ENCODE peak calls at places on chromosomes 3 and 15, in six cellular contexts. T, D, F, R, W and Y are unnamed samples.

GRCh38 chr3:14057701-14058100 is 67.0 kb downstream of the CHCHD4 start:
- DNase-seq in T (no peak), W (no peak), D (no peak), F (no peak), R (no peak), Y (no peak)

GRCh38 chr15:26098801-26099200 is 235.7 kb upstream of the ATP10A start:
- DNase-seq in R (no peak), W (no peak), T (no peak), D (no peak), F (no peak), Y (no peak)

GRCh38 chr3:192827208-192827607 is 90.4 kb downstream of the MB21D2 start:
- DNase-seq in T (no peak), F (no peak), W (no peak), R (no peak), D (peak; percentile 47), Y (no peak)

GRCh38 chr3:140736863-140737460 is 59.1 kb downstream of the TRIM42 start:
- DNase-seq in T (no peak), R (peak; percentile 9), W (peak; percentile 37), D (peak; percentile 66), F (peak; percentile 33), Y (peak; percentile 11)

GRCh38 chr15:39852237-39852636 is 67.8 kb downstream of the GPR176 start:
- DNase-seq in T (no peak), R (no peak), D (peak; percentile 81), W (no peak), F (no peak), Y (no peak)

GRCh38 chr15:75727851-75728715 is 15.4 kb upstream of the CSPG4 start:
- DNase-seq in R (peak; percentile 61), T (no peak), D (peak; percentile 70), W (peak; percentile 50), F (peak; percentile 71), Y (no peak)

GRCh38 chr3:64191822-64192221 is 33.4 kb downstream of the PRICKLE2 start:
- DNase-seq in F (no peak), R (no peak), W (no peak), D (no peak), T (no peak), Y (no peak)

GRCh38 chr15:64288577-64288976 is 67.4 kb downstream of the CSNK1G1 start:
- DNase-seq in W (no peak), F (no peak), T (no peak), R (no peak), D (peak; percentile 51), Y (no peak)

GRCh38 chr3:194133661-194134230 is 2.2 kb upstream of the HES1 start:
- DNase-seq in T (no peak), D (peak; percentile 33), W (peak; percentile 30), R (no peak), F (peak; percentile 61), Y (no peak)

GRCh38 chr15:98150084-98150483 is 189.6 kb downstream of the ARRDC4 start:
- DNase-seq in T (no peak), F (no peak), R (no peak), D (no peak), W (no peak), Y (no peak)

GRCh38 chr15:29533667-29534066 is 264.0 kb upstream of the NSMCE3 start:
- DNase-seq in F (no peak), T (no peak), R (no peak), W (no peak), D (no peak), Y (no peak)

GRCh38 chr15:31574761-31575160 is 248.1 kb downstream of the KLF13 start:
- DNase-seq in R (no peak), D (no peak), F (no peak), T (no peak), W (no peak), Y (no peak)

GRCh38 chr3:172101107-172101506 is 61.7 kb downstream of the FNDC3B start:
- DNase-seq in T (no peak), D (no peak), W (no peak), F (no peak), R (no peak), Y (no peak)

GRCh38 chr3:17872457-17872856 is 130.0 kb upstream of the TBC1D5 start:
- DNase-seq in W (no peak), D (no peak), T (no peak), R (no peak), F (no peak), Y (no peak)

GRCh38 chr3:157530637-157531300 is 27.6 kb upstream of the VEPH1 start:
- DNase-seq in R (no peak), D (peak; percentile 32), T (no peak), F (no peak), W (no peak), Y (no peak)

GRCh38 chr3:47712398-47712797 is 69.3 kb downstream of the SMARCC1 start:
- DNase-seq in D (no peak), F (no peak), W (no peak), T (no peak), R (no peak), Y (no peak)

GRCh38 chr3:72334681-72335457 is 513.4 kb downstream of the SHQ1 start:
- DNase-seq in T (no peak), W (no peak), R (peak; percentile 86), F (no peak), D (no peak), Y (no peak)

GRCh38 chr3:172150268-172150667 is 110.9 kb downstream of the FNDC3B start:
- DNase-seq in R (no peak), F (no peak), D (no peak), W (no peak), T (no peak), Y (no peak)

GRCh38 chr3:53192608-53193007 is 31.6 kb downstream of the PRKCD start:
- DNase-seq in F (no peak), D (no peak), W (peak; percentile 81), T (peak; percentile 37), R (no peak), Y (peak; percentile 86)

GRCh38 chr3:5426094-5426883 is 238.8 kb downstream of the EDEM1 start:
- DNase-seq in T (peak; percentile 37), D (no peak), F (peak; percentile 87), W (peak; percentile 65), R (peak; percentile 42), Y (peak; percentile 59)

GRCh38 chr3:87233805-87234204 is 6.7 kb downstream of the CHMP2B start:
- DNase-seq in W (no peak), T (no peak), D (no peak), R (no peak), F (no peak), Y (no peak)

GRCh38 chr3:195249057-195249770 is 21.7 kb downstream of the XXYLT1 start:
- DNase-seq in F (no peak), T (no peak), R (no peak), W (no peak), D (no peak), Y (no peak)

GRCh38 chr3:156174229-156174847 is 54.0 kb downstream of the KCNAB1 start:
- DNase-seq in D (peak; percentile 71), T (no peak), W (no peak), R (no peak), F (no peak), Y (no peak)

GRCh38 chr3:165748094-165748493 is 89.1 kb downstream of the BCHE start:
- DNase-seq in T (no peak), R (no peak), F (no peak), D (no peak), W (no peak), Y (no peak)

GRCh38 chr3:69997486-69998307 is 1.8 kb upstream of the SAMMSON start:
- DNase-seq in F (no peak), T (no peak), R (no peak), W (no peak), D (peak; percentile 12), Y (no peak)

GRCh38 chr3:70000028-70000410 is 486 bp downstream of the SAMMSON start:
- DNase-seq in F (no peak), D (no peak), T (no peak), W (no peak), R (no peak), Y (no peak)

GRCh38 chr3:70000563-70001081 is 1.1 kb downstream of the SAMMSON start:
- DNase-seq in T (no peak), R (no peak), W (no peak), D (peak; percentile 23), F (no peak), Y (no peak)

GRCh38 chr3:69998759-69999158 is 774 bp upstream of the SAMMSON start:
- DNase-seq in R (no peak), T (no peak), D (no peak), W (no peak), F (peak; percentile 33), Y (no peak)

DNA sequence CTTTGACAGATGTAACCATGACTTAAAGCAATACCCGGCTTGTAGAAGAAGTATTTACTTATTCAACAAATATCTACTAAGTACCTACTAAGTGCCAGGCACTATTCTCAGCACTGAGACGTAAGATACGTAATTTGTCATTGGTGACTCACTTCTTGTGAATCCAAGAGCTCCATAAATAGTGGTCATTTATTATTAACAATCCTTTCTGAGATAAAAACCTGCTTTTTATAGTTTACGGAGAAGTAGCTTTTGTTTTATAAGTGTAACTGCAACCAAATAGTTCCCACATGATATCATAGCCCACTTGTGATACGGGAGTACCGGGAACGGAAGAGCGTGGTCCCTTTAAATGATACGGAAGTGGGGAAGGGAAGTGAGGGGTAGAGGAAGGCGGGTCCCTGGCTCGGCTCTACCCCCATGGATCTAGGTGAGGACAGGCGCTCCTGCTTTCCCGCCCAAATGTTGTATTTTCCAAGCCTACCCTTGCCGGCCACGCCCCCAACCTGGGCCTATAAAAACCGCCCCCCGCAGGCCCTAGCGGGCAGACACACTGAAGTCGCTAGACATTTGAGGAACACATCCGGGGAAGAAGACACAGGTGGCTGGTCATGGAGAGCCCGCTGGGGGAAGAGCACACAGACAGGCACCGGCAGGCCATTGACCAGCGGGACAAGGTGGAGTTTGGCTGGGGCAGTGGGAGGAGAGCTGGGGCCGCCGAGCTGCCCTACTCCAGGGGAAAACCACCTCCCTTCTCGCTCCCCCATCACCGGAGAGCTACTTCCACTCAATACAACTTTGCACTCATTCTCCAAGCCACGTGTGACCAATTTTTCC is at the start of gene SAMMSON:
- DNase-seq in W (no peak), D (peak; percentile 22), T (no peak), F (no peak), R (no peak), Y (no peak)
- H3K4me3 ChIP-seq in W (peak within 1 kb of the TSS; percentile 1), D (peak within 1 kb of the TSS; percentile 27), T (peak within 1 kb of the TSS; percentile 30), F (peak within 1 kb of the TSS; percentile 15), R (peak within 1 kb of the TSS; percentile 1), Y (no peak within 1 kb of the TSS)

DNA sequence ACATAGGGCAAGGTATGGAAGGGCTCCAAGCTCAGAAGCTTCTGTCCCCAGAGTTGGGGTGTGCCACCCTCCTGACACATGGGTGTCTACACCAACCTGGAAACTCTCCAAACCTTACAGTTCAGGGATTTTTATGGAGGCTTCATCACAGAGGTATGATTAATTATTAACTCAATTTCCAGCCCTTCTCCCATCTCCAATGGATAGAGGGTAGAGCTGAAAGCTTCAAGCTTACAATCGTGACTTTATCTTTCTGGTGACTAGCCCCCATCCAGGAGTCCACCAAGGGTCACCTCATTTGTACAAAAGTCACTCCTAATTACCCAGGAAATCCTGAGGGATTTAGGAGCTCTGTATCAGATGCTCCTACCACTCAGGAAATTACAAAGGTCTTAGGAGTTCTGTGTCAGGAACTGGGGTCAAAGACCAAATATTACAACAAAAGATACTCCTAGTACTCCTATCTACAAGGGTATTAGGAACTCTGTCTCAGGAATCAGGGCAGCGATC is 62.7 kb downstream of the TFDP2 start:
- DNase-seq in F (no peak), D (no peak), R (no peak), T (no peak), W (no peak), Y (no peak)
- H3K4me3 ChIP-seq in F (no peak overlapping the region), D (no peak overlapping the region), R (no peak overlapping the region), T (no peak overlapping the region), W (no peak overlapping the region), Y (no peak overlapping the region)

GRCh38 chr3:127134887-127135240 is 58.1 kb upstream of the PRR23E start:
- DNase-seq in F (no peak), R (no peak), D (no peak), T (no peak), W (no peak), Y (no peak)
- H3K4me3 ChIP-seq in F (peak overlapping the region; percentile 11), R (no peak overlapping the region), D (no peak overlapping the region), T (peak overlapping the region; percentile 12), W (no peak overlapping the region), Y (no peak overlapping the region)

GRCh38 chr3:66497982-66498671 is 2.7 kb downstream of the LRIG1 start:
- DNase-seq in T (no peak), F (no peak), W (peak; percentile 49), D (no peak), R (no peak), Y (no peak)
- H3K4me3 ChIP-seq in T (no peak overlapping the region), F (peak overlapping the region; percentile 98), W (peak overlapping the region; percentile 98), D (no peak overlapping the region), R (peak overlapping the region; percentile 87), Y (peak overlapping the region; percentile 91)